ENCODE peak calls at places on chromosomes 4 and X, in five cellular contexts. W is heart left ventricle, T is breast epithelium, C is neuronal stem cell, V is body of pancreas. U is an unnamed sample.

GRCh38 chrX:50818986-50819385 is 5.0 kb upstream of the SHROOM4 start:
- DNase-seq in T (no peak), C (no peak), W (no peak), V (no peak), U (no peak)

GRCh38 chr4:101414496-101414895 is 67.2 kb upstream of the PPP3CA start:
- DNase-seq in C (no peak), W (no peak), V (no peak), T (no peak), U (no peak)

GRCh38 chr4:121582296-121582695 is 114.5 kb downstream of the ANXA5 start:
- DNase-seq in C (no peak), T (no peak), V (no peak), W (no peak), U (no peak)

GRCh38 chrX:19514791-19515614 is at the start of gene MAP3K15:
- DNase-seq in V (peak; percentile 30), C (no peak), T (no peak), W (no peak), U (peak; percentile 21)

GRCh38 chrX:11564546-11564945 is 101.2 kb downstream of the ARHGAP6 start:
- DNase-seq in V (no peak), C (no peak), W (no peak), T (no peak), U (no peak)

GRCh38 chr4:40980318-40980883 is 230.6 kb downstream of the NSUN7 start:
- DNase-seq in V (no peak), T (no peak), W (no peak), C (no peak), U (no peak)

GRCh38 chr4:184746532-184746870 is 12.6 kb upstream of the CENPU start:
- DNase-seq in C (no peak), W (peak; percentile 51), T (peak; percentile 85), V (peak; percentile 73), U (peak; percentile 56)

GRCh38 chr4:5758741-5759140 is 47.7 kb downstream of the EVC start:
- DNase-seq in W (no peak), V (no peak), T (no peak), C (no peak), U (no peak)

GRCh38 chrX:105458846-105459245 is 238.4 kb upstream of the TEX13A start:
- DNase-seq in W (no peak), C (no peak), T (no peak), V (no peak), U (no peak)

GRCh38 chr4:88771883-88772450 is 74.3 kb upstream of the NAP1L5 start:
- DNase-seq in C (no peak), T (no peak), W (no peak), V (no peak), U (no peak)

GRCh38 chr4:73721901-73722300 is 18.5 kb upstream of the CXCL8 start:
- DNase-seq in C (no peak), V (no peak), T (no peak), W (no peak), U (no peak)

GRCh38 chr4:80265571-80266266 is 745 bp upstream of the FGF5 start:
- DNase-seq in V (no peak), T (no peak), W (no peak), C (no peak), U (no peak)

DNA sequence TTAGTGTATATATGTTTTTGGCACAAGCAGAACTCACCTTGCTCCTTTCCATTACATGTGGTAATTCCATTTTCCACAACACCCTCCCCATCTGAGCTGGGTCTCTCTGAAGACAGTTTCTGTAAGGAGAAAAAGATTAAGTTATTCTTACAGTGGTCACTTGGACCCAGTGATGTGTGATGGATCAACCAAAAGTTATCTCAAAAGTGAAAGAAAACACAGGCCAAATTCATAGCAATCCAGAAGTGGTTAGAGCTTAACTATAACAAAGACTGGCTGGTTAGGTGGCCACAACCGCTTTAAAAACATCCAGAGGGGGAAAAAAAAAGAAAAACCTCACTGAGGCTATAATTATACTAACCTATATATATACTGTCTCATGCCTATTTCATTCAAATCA is 123.7 kb downstream of the AFAP1 start:
- DNase-seq in V (no peak), C (no peak), W (no peak), T (no peak), U (no peak)
- H3K27ac ChIP-seq in V (no peak overlapping the region), C (no peak overlapping the region), W (no peak overlapping the region), T (no peak overlapping the region), U (no peak overlapping the region)

GRCh38 chr4:6972375-6972650 is 62.7 kb downstream of the TBC1D14 start:
- DNase-seq in W (no peak), C (no peak), V (no peak), T (no peak), U (no peak)

GRCh38 chr4:6971536-6972374 is 62.1 kb downstream of the TBC1D14 start:
- DNase-seq in C (no peak), T (no peak), W (no peak), V (no peak), U (no peak)

GRCh38 chr4:6968496-6968895 is 58.9 kb downstream of the TBC1D14 start:
- DNase-seq in C (no peak), T (no peak), V (no peak), W (no peak), U (no peak)

GRCh38 chr4:6967846-6968340 is 58.3 kb downstream of the TBC1D14 start:
- DNase-seq in V (no peak), C (no peak), T (no peak), W (no peak), U (no peak)

DNA sequence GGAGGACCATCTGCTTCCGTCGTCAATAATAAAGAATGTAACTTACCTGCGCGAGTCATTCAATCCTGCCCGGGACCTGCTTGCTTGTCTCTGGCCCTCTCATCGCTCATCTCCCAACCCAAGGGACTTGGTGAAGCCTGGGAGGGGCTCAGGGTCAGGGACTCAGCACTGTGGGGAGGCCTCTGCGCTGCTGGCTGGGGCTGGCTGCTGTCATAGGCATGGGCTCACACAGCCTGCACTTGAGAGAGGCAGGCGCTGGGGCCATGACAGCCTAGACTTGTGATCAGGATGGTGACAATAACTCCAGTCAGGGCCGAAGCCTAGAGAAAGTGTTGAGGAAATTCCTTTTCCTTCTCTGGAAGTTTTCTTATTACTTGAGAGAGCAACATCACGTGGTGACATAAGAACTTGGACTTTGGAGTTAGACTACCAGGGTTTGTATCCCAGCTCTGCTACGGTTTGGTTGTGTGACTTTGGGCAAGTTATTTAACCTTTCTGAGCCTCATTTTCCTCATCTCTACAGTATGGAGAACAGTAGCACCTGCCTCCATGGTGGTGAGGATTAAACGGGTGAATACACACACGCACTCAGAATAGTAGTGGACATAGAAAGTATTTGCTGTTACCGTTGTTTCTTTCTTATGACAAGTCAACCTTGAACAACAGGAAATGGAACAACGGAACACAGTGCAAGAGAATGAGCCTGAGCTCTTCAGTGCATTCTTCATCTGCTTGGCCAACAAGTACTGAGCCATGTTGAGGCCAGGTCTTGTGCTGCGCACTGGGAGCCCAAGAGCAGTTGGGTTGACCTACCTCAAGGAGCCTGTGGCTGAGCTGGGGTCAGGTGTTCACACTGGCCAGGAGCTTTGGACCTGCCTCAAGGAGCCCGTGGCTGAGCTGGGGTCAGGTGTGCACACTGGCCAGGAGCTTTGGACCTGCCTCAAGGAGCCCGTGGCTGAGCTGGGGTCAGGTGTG is 60.5 kb downstream of the TBC1D14 start:
- DNase-seq in W (no peak), C (no peak), V (no peak), T (no peak), U (no peak)
- H3K36me3 ChIP-seq in W (peaks cover 15% of the 10 kb centered on the region), C (peaks cover 20% of the 10 kb centered on the region), V (no peaks in the 10 kb centered on the region), T (no peaks in the 10 kb centered on the region), U (no peaks in the 10 kb centered on the region)

GRCh38 chrX:72238183-72238582 is 644 bp downstream of the ERCC6L start:
- DNase-seq in T (no peak), V (no peak), W (no peak), C (no peak), U (no peak)
- H3K27ac ChIP-seq in T (no peak overlapping the region), V (no peak overlapping the region), W (no peak overlapping the region), C (no peak overlapping the region), U (no peak overlapping the region)

GRCh38 chrX:154011376-154012335 is 8.0 kb downstream of the IRAK1 start:
- DNase-seq in V (no peak), T (no peak), C (no peak), W (no peak), U (no peak)
- H3K36me3 ChIP-seq in V (no peaks in the 10 kb centered on the region), T (no peaks in the 10 kb centered on the region), C (peaks cover 44% of the 10 kb centered on the region), W (no peaks in the 10 kb centered on the region), U (no peaks in the 10 kb centered on the region)

GRCh38 chrX:129980043-129980442 is 2.4 kb upstream of the BCORL1 start:
- DNase-seq in V (peak; percentile 25), C (no peak), W (peak; percentile 37), T (no peak), U (peak; percentile 58)
- H3K27ac ChIP-seq in V (peak overlapping the region; percentile 70), C (no peak overlapping the region), W (peak overlapping the region; percentile 75), T (peak overlapping the region; percentile 87), U (peak overlapping the region; percentile 92)

GRCh38 chr4:83067058-83067639 is 32.2 kb downstream of the COPS4 start:
- DNase-seq in C (no peak), W (no peak), T (no peak), V (no peak), U (no peak)
- H3K36me3 ChIP-seq in C (peaks cover 87% of the 10 kb centered on the region), W (peaks cover 100% of the 10 kb centered on the region), T (no peaks in the 10 kb centered on the region), V (no peaks in the 10 kb centered on the region), U (no peaks in the 10 kb centered on the region)

DNA sequence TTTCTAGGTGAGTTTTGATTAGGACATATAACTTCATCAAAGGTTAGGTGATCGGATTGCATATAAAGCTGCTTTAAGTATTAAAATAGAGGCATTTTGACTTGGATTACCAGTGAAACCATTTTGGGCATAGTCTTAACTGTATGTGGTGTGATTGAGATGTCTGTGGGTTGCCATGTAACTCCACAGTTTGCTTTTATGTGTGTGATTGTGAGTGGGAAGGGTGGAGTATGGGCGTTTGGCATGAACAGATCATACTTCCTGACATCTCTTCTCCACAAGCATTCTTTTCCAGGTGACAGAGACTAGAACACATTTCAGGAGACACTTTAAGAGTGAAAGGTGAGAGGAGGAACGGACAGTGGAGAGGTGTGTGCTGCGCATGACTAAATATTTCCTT is 136.1 kb downstream of the CEP135 start:
- DNase-seq in T (no peak), C (no peak), V (no peak), W (no peak), U (no peak)
- H3K27ac ChIP-seq in T (no peak overlapping the region), C (no peak overlapping the region), V (no peak overlapping the region), W (no peak overlapping the region), U (no peak overlapping the region)

DNA sequence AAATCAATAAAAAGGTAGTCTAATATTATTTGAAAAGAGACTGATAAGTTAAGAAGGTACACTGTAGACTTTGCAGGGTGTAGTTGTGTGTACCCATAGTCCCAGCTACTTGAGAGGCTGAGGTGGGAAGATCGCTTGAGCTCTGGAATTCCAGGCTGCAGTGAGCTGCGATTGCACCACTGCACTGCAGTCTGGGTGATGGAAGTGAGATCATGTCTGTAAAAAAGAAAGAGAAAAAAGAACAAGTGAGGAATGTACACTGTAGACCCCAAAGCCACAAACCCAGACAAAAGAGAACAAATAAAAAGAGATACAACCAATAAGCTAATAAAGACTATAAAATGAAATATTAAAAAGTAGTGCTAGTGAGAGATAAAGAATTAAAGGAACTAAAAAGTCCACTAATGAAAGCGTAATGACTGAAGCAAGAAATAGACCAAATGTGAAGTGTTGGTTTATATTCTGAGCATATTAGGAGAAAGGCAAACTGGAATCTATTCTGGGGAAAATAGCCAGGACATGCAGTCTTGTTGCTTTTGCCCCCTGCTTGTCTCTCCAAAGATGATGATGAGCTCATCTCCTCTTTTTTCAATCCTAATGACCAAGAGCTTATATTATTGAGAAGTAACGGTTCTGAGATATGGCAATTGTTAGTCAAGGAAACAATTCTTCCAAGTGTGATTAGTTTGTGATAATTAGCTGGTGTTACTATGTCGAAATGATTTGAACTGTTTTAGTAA is 19.1 kb downstream of the GSX2 start:
- DNase-seq in W (no peak), V (no peak), T (no peak), C (no peak), U (no peak)
- H3K36me3 ChIP-seq in W (no peaks in the 10 kb centered on the region), V (no peaks in the 10 kb centered on the region), T (no peaks in the 10 kb centered on the region), C (no peaks in the 10 kb centered on the region), U (no peaks in the 10 kb centered on the region)

U was measured in ovary.